ENCODE peak calls at places on chromosomes 1 and 21, in four cellular contexts. U is progenitor cell of endocrine pancreas; H is CD8-positive, alpha-beta memory T cell; S is NCI-H1694. D is an unnamed sample.
A peak's percentile ranks its signal among the peaks of the same experiment; 100 is the strongest.

GRCh38 chr1:44590475-44590874 is 83.8 kb downstream of the TMEM53 start:
- DNase-seq in S (no peak), U (no peak), H (no peak), D (no peak)

GRCh38 chr1:33273402-33273801 is 17.1 kb downstream of the ZNF362 start:
- DNase-seq in S (no peak), U (no peak), H (no peak), D (no peak)

GRCh38 chr1:1371741-1372711 is 3.0 kb downstream of the AURKAIP1 start:
- DNase-seq in H (peak; percentile 82), S (peak; percentile 20), U (peak; percentile 80), D (no peak)

GRCh38 chr1:6889875-6890480 is 104.7 kb downstream of the CAMTA1 start:
- DNase-seq in S (peak; percentile 34), U (peak; percentile 32), H (peak; percentile 56), D (peak; percentile 28)

GRCh38 chr1:230849451-230850194 is 18.7 kb downstream of the C1orf198 start:
- DNase-seq in S (peak; percentile 82), H (no peak), U (no peak), D (peak; percentile 65)

GRCh38 chr1:177274687-177275211 is 104.0 kb downstream of the BRINP2 start:
- DNase-seq in H (no peak), S (no peak), U (no peak), D (no peak)

GRCh38 chr1:58964880-58965279 is 181.0 kb upstream of the JUN start:
- DNase-seq in H (no peak), U (no peak), S (no peak), D (no peak)

GRCh38 chr1:231278100-231278790 is 37.2 kb downstream of the GNPAT start:
- DNase-seq in U (no peak), S (no peak), H (no peak), D (no peak)

GRCh38 chr21:27104749-27105439 is 138.0 kb upstream of the ADAMTS5 start:
- DNase-seq in S (no peak), U (no peak), H (no peak), D (peak; percentile 11)

GRCh38 chr1:42934111-42934510 is 24.6 kb downstream of the SLC2A1 start:
- DNase-seq in H (peak; percentile 27), S (no peak), U (no peak), D (no peak)

GRCh38 chr1:77605246-77606026 is 77.0 kb downstream of the ZZZ3 start:
- DNase-seq in S (no peak), H (no peak), U (no peak), D (no peak)

GRCh38 chr1:95384570-95384969 is 150.6 kb downstream of the RWDD3 start:
- DNase-seq in S (no peak), H (no peak), U (peak; percentile 78), D (no peak)

GRCh38 chr21:43991447-43991991 is 20.6 kb upstream of the TRAPPC10 start:
- DNase-seq in U (no peak), H (no peak), S (no peak), D (no peak)

GRCh38 chr1:234571692-234572091 is 38.3 kb downstream of the IRF2BP2 start:
- DNase-seq in U (no peak), H (no peak), S (no peak), D (no peak)

GRCh38 chr1:93773049-93773838 is 91.6 kb upstream of the BCAR3 start:
- DNase-seq in H (no peak), S (no peak), U (no peak), D (no peak)

GRCh38 chr1:24923485-24924113 is 6.5 kb downstream of the RUNX3 start:
- DNase-seq in H (peak; percentile 61), U (no peak), S (no peak), D (no peak)

GRCh38 chr1:241413974-241414373 is 57.0 kb upstream of the RGS7 start:
- DNase-seq in H (no peak), S (no peak), U (no peak), D (no peak)

GRCh38 chr21:31351438-31351837 is 7.4 kb upstream of the TIAM1 start:
- DNase-seq in S (no peak), H (no peak), U (no peak), D (no peak)

GRCh38 chr1:201503397-201504176 is 3.3 kb downstream of the CSRP1 start:
- DNase-seq in S (no peak), H (no peak), U (peak; percentile 57), D (peak; percentile 94)

GRCh38 chr1:176469450-176469985 is 6.5 kb downstream of the PAPPA2 start:
- DNase-seq in H (no peak), S (no peak), U (no peak), D (no peak)

GRCh38 chr1:1852619-1853414 is 38.1 kb downstream of the GNB1 start:
- DNase-seq in H (peak; percentile 11), S (no peak), U (no peak), D (no peak)

GRCh38 chr21:43572443-43572842 is 86.8 kb downstream of the HSF2BP start:
- DNase-seq in U (no peak), S (no peak), H (no peak), D (no peak)